ENCODE peak calls at places on chromosome 15, in four cellular contexts. H is GM12878, S is K562, N is HepG2. X is an unnamed sample.

GRCh38 chr15:43828061-43828657 is 1.4 kb downstream of the WDR76 start:
- DNase-seq in H (no peak), S (no peak), N (no peak), X (no peak)

GRCh38 chr15:73212424-73212823 is 156.3 kb downstream of the HCN4 start:
- DNase-seq in H (no peak), S (no peak), N (no peak), X (no peak)

GRCh38 chr15:61131598-61131954 is 97.5 kb downstream of the RORA start:
- DNase-seq in H (no peak), S (no peak), N (no peak), X (no peak)

GRCh38 chr15:74958320-74958907 is 1.8 kb upstream of the RPP25 start:
- DNase-seq in H (no peak), S (no peak), N (peak), X (peak)

GRCh38 chr15:65409284-65409631 is 13.5 kb downstream of the IGDCC4 start:
- DNase-seq in H (no peak), S (no peak), N (peak), X (no peak)

GRCh38 chr15:97521894-97522293 is 438.6 kb upstream of the ARRDC4 start:
- DNase-seq in H (no peak), S (no peak), N (no peak), X (no peak)

GRCh38 chr15:26722621-26723160 is 50.2 kb downstream of the GABRB3 start:
- DNase-seq in H (no peak), S (no peak), N (no peak), X (peak)

GRCh38 chr15:39788800-39789565 is 6.3 kb upstream of the FSIP1 start:
- DNase-seq in H (no peak), S (no peak), N (no peak), X (no peak)

GRCh38 chr15:62428851-62429250 is 263.8 kb upstream of the C2CD4B start:
- DNase-seq in H (no peak), S (no peak), N (no peak), X (no peak)

GRCh38 chr15:62430552-62430951 is 265.5 kb upstream of the C2CD4B start:
- DNase-seq in H (no peak), S (no peak), N (no peak), X (no peak)

GRCh38 chr15:62428259-62428658 is 263.2 kb upstream of the C2CD4B start:
- DNase-seq in H (no peak), S (no peak), N (no peak), X (no peak)

GRCh38 chr15:62430056-62430455 is 265.0 kb upstream of the C2CD4B start:
- DNase-seq in H (no peak), S (no peak), N (peak), X (no peak)

DNA sequence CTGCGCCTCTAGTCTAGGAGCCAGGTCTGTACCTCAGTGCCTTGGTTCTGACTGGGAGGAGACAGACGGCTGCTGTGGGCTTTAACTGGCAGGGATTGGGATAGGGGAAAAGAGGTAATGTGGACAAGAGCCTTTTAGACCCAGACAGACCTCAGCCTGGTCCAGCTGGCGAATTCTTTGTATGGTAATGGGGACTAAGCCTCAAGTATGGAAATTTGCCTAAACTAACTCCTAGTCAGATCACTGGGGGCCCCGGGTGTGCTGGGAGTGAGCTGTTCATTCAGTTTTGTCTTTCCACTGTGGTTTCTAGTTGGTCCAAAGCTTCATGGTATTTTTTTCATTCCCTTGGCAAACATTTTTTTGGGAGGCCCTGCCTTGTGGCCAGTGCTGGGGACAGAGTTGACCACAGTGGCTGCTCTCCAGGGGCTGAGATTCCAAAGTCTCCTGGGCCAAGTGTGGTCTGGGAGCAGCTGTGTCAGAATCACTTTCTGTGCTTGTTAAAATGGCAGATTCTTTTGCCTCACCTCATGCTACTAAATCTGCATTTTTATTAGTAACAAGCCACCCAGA is 261.4 kb upstream of the C2CD4B start:
- DNase-seq in H (no peak), S (no peak), N (peak), X (no peak)
- TF ChIP-seq ATF2 in H (no peak), S (no peak), N (no peak), X (no peak)

GRCh38 chr15:85419200-85419599 is 38.8 kb downstream of the AKAP13 start:
- DNase-seq in H (no peak), S (no peak), N (no peak), X (no peak)
- TF ChIP-seq RAD21 in H (no peak), S (no peak), N (no peak), X (no peak)

DNA sequence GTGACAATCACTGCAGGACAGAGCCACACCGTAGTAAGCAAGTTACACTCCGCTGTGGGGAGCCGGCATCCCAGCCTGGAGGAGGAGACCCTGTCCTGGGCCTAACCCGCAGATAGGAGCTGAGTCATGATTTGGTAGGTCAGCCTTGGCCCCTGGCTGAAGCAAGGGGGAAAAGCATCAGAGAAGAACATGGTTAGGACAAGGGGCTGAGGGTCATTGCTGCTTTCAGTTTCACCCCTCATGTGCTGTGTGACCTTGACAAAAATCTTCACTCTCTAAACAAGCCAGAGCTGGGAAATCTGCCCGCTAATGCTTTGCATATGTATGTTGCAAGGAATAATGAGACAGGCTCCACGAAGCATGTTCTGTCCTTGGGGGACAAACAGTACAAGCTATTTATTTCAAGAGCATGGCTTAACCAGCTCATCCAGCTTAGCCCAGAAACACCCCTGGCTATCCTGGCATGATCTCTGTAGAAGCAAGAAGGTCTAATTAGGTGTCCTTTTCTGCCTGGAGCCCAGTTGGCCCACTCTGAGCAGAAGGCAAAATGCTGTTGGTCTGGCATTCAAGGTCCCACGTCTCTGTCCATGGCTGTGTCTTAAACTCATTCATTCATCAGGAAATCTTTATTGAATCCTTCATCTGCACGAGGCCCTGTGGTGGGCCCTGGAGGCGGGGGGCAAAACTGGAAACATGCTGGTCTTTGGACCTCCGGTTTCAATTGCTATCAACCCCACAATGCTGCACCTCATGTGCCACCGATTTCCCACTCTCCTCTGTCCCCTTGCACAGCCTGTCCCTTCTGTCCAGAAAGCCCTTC is 221.3 kb upstream of the LYSMD4 start:
- DNase-seq in H (no peak), S (no peak), N (no peak), X (peak)
- TF ChIP-seq ATF2 in H (no peak), S (no peak), N (no peak), X (no peak)

GRCh38 chr15:77525411-77525811 is 104.7 kb downstream of the HMG20A start:
- DNase-seq in H (no peak), S (no peak), N (no peak), X (no peak)
- TF ChIP-seq RAD21 in H (no peak), S (no peak), N (no peak), X (no peak)

DNA sequence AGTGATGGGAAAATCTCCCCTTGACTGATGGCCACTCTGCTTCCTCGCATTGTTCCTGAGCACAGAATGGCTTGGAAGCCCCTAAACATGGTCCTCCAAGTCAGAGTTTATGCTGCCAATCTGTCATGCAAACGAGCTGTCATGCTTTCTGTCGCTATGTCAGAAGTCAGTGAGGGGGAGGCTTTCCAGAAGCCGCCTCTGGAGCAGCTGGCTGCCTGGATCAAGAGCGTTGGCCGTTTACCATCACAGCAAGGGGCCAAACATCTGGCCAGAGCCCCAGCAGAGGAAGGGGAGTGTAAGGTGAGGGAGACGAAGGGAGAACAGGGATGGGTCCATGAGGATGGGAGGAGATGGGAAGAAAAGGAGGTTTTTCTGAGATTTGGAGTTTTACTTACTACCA is 372.6 kb upstream of the NR2F2 start:
- DNase-seq in H (no peak), S (peak), N (no peak), X (no peak)
- TF ChIP-seq ATF2 in H (no peak), S (no peak), N (no peak), X (no peak)

GRCh38 chr15:90914240-90915080 is 11.4 kb downstream of the MAN2A2 start:
- DNase-seq in H (no peak), S (no peak), N (no peak), X (no peak)
- TF ChIP-seq RAD21 in H (no peak), S (no peak), N (no peak), X (no peak)

GRCh38 chr15:87155771-87156170 is 1076.1 kb downstream of the AGBL1 start:
- DNase-seq in H (no peak), S (no peak), N (no peak), X (no peak)
- TF ChIP-seq ATF2 in H (no peak), S (no peak), N (no peak), X (no peak)

DNA sequence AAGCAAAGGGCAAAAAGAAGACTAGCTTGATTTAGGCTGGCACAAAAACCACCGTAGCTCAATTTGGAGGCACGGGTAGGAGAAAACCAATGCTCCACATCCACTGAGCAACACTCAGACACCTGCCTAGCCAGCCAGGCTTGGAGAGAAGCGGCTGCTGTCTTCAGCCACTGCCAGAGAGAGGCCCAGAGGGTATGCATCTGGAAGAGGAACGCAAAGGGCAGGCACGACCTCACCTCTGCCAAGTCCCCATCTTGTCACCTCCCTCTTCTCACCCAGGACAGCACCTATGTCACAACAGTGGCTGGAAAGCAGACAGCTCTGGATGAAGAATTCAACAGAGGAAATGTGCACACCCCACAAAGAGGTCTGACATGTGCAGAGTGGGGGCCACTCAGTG is 93.5 kb downstream of the ADAMTS17 start:
- DNase-seq in H (no peak), S (no peak), N (no peak), X (no peak)
- TF ChIP-seq RAD21 in H (no peak), S (no peak), N (no peak), X (no peak)

GRCh38 chr15:62474021-62474770 is 309.1 kb upstream of the C2CD4B start:
- DNase-seq in H (no peak), S (no peak), N (no peak), X (no peak)

GRCh38 chr15:62469874-62470688 is 305.0 kb upstream of the C2CD4B start:
- DNase-seq in H (no peak), S (no peak), N (peak), X (no peak)

GRCh38 chr15:62472616-62473299 is 307.7 kb upstream of the C2CD4B start:
- DNase-seq in H (no peak), S (no peak), N (peak), X (no peak)

GRCh38 chr15:62465173-62465572 is 300.1 kb upstream of the C2CD4B start:
- DNase-seq in H (no peak), S (no peak), N (no peak), X (no peak)

GRCh38 chr15:62469478-62469873 is 304.4 kb upstream of the C2CD4B start:
- DNase-seq in H (no peak), S (no peak), N (no peak), X (no peak)
- TF ChIP-seq ATF2 in H (no peak), S (no peak), N (no peak), X (no peak)

DNA sequence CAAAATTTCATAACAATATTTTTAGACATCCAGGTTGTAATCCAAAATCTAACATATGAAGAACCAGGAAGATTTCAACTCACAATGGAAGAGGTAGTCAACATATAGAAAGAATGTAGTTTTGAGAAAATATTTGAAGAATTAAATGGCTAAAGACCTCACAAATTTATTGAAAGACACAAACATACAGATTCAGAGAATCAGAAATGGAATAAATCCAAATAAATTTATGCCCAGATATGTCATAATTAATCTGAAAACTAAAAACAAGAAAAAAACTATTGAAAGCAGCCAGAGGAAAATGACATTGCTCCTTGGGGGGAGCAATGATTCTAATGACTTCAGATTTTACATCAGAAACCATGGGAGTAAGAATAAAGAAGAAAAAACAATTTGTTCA is 75.8 kb downstream of the TCF12 start:
- DNase-seq in H (no peak), S (no peak), N (no peak), X (no peak)
- TF ChIP-seq RAD21 in H (no peak), S (no peak), N (no peak), X (no peak)

X was measured in H1.